ENCODE peak calls at places on chromosomes 7 and 10, in eight cellular contexts. W is left ventricle myocardium inferior, H is AG09309, G is foreskin fibroblast, S is pancreas, R is A549, Z is lower leg skin, V is WERI-Rb-1. U is an unnamed sample.

GRCh38 chr10:60405172-60405571 is 15.5 kb upstream of the ANK3 start:
- DNase-seq in W (no peak), R (no peak), H (no peak), V (no peak), Z (no peak), S (no peak), G (no peak), U (no peak)

GRCh38 chr10:13105184-13105583 is 5.2 kb downstream of the OPTN start:
- DNase-seq in W (no peak), Z (no peak), G (peak), V (no peak), S (no peak), R (no peak), H (no peak), U (no peak)

GRCh38 chr10:114821915-114822770 is 563 bp downstream of the FHIP2A start:
- DNase-seq in W (peak), Z (peak), V (peak), G (peak), S (peak), R (peak), H (no peak), U (peak)

GRCh38 chr7:106071356-106071998 is 40.6 kb downstream of the SYPL1 start:
- DNase-seq in V (no peak), Z (no peak), H (no peak), S (no peak), R (no peak), G (no peak), W (no peak), U (peak)

GRCh38 chr7:105787071-105787470 is 89.3 kb downstream of the ATXN7L1 start:
- DNase-seq in W (no peak), H (no peak), G (no peak), Z (no peak), V (no peak), R (peak), S (no peak), U (peak)

GRCh38 chr7:157657741-157658740 is 321.2 kb downstream of the DNAJB6 start:
- DNase-seq in Z (no peak), S (no peak), H (no peak), V (peak), R (no peak), G (no peak), W (no peak), U (no peak)

GRCh38 chr7:78014401-78014800 is 215.8 kb downstream of the PHTF2 start:
- DNase-seq in S (no peak), W (no peak), R (no peak), Z (no peak), H (no peak), G (no peak), V (no peak), U (no peak)

GRCh38 chr7:137957887-137958286 is 44.0 kb downstream of the CREB3L2 start:
- DNase-seq in Z (no peak), V (no peak), R (no peak), G (peak), S (no peak), H (no peak), W (peak), U (no peak)

GRCh38 chr7:127896683-127897082 is 134.6 kb downstream of the LRRC4 start:
- DNase-seq in V (peak), W (no peak), H (no peak), G (no peak), S (no peak), R (no peak), Z (no peak), U (no peak)

GRCh38 chr10:69057261-69057950 is 30.5 kb upstream of the SRGN start:
- DNase-seq in G (no peak), S (no peak), R (no peak), W (peak), H (no peak), V (no peak), Z (peak), U (no peak)

GRCh38 chr10:128070721-128071416 is 55.4 kb downstream of the MKI67 start:
- DNase-seq in R (no peak), S (no peak), W (no peak), Z (no peak), H (no peak), G (no peak), V (no peak), U (no peak)

GRCh38 chr7:77288676-77289320 is 89.2 kb upstream of the FGL2 start:
- DNase-seq in S (no peak), R (no peak), G (peak), H (no peak), W (no peak), V (no peak), Z (no peak), U (peak)

GRCh38 chr7:139548302-139549028 is 25.0 kb downstream of the CLEC2L start:
- DNase-seq in V (no peak), G (no peak), H (no peak), Z (no peak), W (no peak), R (no peak), S (no peak), U (no peak)

GRCh38 chr10:43407148-43407575 is 1.8 kb downstream of the HNRNPF start:
- DNase-seq in R (peak), H (no peak), V (peak), G (peak), Z (no peak), S (peak), W (peak), U (peak)

GRCh38 chr10:101267776-101268175 is 38.5 kb upstream of the LBX1 start:
- DNase-seq in S (no peak), V (no peak), R (no peak), G (no peak), Z (no peak), W (no peak), H (no peak), U (peak)

GRCh38 chr7:80428161-80429054 is 83.5 kb downstream of the GNAT3 start:
- DNase-seq in V (peak), S (peak), G (peak), R (peak), Z (peak), H (no peak), W (no peak), U (peak)

GRCh38 chr7:13874783-13875182 is 114.7 kb downstream of the ETV1 start:
- DNase-seq in V (no peak), S (no peak), R (no peak), H (peak), W (no peak), Z (no peak), G (peak), U (no peak)

GRCh38 chr10:84415539-84416244 is 87.3 kb downstream of the CCSER2 start:
- DNase-seq in W (no peak), S (peak), R (no peak), G (peak), H (no peak), V (no peak), Z (no peak), U (peak)

GRCh38 chr7:43781726-43782607 is 23.5 kb downstream of the BLVRA start:
- DNase-seq in W (no peak), S (no peak), V (no peak), H (peak), Z (no peak), G (peak), R (no peak), U (peak)

GRCh38 chr10:109984013-109984412 is 23.8 kb upstream of the ADD3 start:
- DNase-seq in Z (no peak), S (no peak), V (no peak), G (no peak), W (no peak), H (no peak), R (no peak), U (peak)

GRCh38 chr10:109987828-109988227 is 20.0 kb upstream of the ADD3 start:
- DNase-seq in W (no peak), G (no peak), V (no peak), R (no peak), Z (no peak), H (no peak), S (no peak), U (no peak)

GRCh38 chr10:109987413-109987812 is 20.4 kb upstream of the ADD3 start:
- DNase-seq in S (no peak), V (no peak), Z (no peak), G (peak), H (no peak), W (no peak), R (no peak), U (peak)

GRCh38 chr10:109992485-109992884 is 15.3 kb upstream of the ADD3 start:
- DNase-seq in W (no peak), S (no peak), G (peak), R (no peak), H (no peak), V (no peak), Z (no peak), U (no peak)

DNA sequence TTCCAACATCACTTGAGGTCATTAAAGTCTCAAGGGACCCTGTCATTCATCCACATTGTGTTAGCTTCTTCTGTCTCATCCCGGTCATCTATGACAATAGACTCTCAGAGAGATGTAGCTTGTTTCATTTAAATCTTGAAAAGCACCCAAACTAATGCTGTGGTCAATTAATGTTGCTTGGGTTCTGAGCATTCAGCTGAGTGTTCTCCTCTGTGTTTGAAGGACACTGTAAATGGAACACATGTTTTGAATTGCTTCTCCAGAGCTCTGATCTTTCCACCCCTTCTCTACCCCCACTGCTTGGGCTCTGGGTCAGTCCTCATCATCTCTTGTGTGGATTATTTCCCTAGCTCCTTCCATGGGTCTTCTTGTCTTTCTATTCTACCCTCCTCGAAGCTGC is 19.6 kb upstream of the ADD3 start:
- DNase-seq in V (no peak), R (no peak), Z (no peak), H (no peak), W (no peak), S (no peak), G (peak), U (no peak)
- H3K4me3 ChIP-seq in V (no peak), R (no peak), Z (no peak), H (no peak), W (no peak), S (no peak), G (no peak), U (no peak)

DNA sequence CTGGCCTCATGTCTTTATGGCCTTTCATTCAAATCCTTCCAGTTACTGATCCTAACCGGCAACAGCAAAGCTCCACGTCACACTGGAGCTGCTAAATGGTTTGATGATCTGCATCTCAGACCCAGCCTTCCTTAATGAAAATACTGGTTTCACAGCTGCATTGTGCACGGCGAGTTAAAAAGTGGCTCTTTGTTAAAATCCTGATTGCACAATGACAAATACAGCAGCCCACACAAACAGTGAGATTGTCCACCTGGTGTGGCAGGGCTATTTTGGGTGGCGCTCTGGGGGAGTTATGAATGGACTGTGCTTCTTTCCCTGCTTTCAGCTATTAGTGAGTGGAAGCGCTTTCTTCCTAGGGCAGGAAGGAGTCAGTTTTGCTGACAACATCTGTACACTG is 63.4 kb upstream of the C1QL3 start:
- DNase-seq in R (no peak), G (no peak), H (no peak), S (no peak), W (peak), V (no peak), Z (no peak), U (no peak)
- TF ChIP-seq CTCF in R (no peak), G (no peak), H (no peak), S (no peak), W (no peak), V (no peak), Z (no peak), U (no peak)

GRCh38 chr7:33933611-33934281 is 28.4 kb downstream of the BMPER start:
- DNase-seq in R (peak), G (peak), V (no peak), S (no peak), W (no peak), H (peak), Z (no peak), U (peak)
- H3K4me3 ChIP-seq in R (no peak), G (no peak), V (no peak), S (no peak), W (no peak), H (no peak), Z (no peak), U (no peak)

DNA sequence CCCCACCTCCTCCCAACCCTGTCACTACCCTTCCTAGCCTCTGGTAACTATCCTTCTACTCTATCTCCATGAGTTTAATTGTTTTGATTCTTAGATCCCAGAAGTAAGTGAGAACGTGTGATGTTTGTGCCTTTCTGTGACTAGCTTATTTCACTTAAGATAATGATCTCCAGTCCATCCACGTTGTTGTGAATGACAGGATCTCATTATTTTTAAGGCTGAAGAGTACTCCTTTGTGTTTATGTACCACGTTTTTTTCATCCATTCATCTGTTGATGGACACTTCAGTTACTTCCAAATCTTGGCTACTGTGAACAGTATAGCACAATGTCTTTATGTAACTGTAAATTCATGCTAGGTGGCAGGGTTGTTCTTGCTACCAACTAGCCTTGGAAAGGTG is 461.6 kb downstream of the PLXDC2 start:
- DNase-seq in Z (no peak), S (no peak), H (no peak), V (no peak), R (no peak), G (no peak), W (no peak), U (no peak)
- TF ChIP-seq CTCF in Z (no peak), S (no peak), H (no peak), V (no peak), R (no peak), G (no peak), W (no peak), U (no peak)

GRCh38 chr10:45313264-45313873 is 2.0 kb downstream of the OR13A1 start:
- DNase-seq in G (no peak), R (no peak), W (no peak), Z (no peak), S (no peak), H (no peak), V (no peak), U (no peak)
- H3K4me3 ChIP-seq in G (no peak), R (no peak), W (no peak), Z (no peak), S (no peak), H (no peak), V (no peak), U (no peak)

DNA sequence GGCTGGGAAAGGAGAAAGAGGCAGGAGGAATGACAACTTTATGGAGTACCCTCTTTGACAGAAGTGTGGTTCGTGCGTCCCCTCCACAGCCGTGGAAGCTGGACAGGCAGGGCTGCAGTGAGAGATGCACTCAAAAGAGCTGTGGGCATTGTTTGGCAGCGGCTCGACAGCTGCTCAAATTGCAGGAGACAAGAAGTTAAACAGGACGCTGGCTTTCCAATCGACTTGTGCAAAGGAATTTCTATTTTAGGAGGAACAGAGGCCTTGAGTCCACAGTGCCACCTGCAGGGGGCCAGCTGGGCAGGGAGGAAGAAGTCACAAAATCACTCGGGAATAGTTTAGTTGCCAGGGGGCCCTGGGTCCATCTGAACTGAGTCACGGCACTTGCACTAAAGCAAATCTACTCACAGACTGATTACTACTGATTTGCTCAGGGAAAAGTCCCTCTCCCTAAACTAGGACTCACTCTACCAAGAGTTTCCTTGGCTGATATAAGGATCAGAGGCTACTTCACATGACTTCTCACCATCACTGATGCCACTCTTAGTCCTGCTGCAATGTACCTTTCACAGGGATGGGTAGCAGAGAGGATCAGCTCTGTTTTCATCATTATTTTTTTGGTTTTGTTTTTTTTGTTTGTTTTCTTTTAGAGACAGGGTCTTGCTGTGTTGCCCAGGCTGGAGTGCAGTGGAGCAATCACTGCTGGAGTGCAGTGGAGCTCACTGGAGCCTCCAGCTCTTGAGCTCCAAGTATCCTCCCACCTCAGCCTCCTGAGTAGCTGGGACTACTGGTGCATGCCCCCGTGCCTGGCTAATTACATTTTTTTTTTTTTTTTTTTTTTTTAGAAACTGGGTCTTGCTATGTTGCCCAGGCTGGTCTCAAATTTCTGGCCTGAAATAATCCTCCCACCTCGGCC is 200.8 kb downstream of the JCAD start:
- DNase-seq in Z (no peak), S (peak), W (peak), G (peak), V (peak), R (peak), H (peak), U (peak)
- TF ChIP-seq CTCF in Z (no peak), S (peak), W (peak), G (peak), V (no peak), R (peak), H (peak), U (peak)